ENCODE peak calls at places on chromosomes 5 and 9, in eight cellular contexts. T is tibial nerve, N is left ventricle myocardium inferior, R is endothelial cell of umbilical vein, D is sigmoid colon, M is AG09309, L is cardiac muscle cell, Z is dorsolateral prefrontal cortex. V is an unnamed sample.

GRCh38 chr5:65858316-65858715 is 68.1 kb upstream of the ERBIN start:
- DNase-seq in R (no peak), Z (no peak), L (peak; percentile 21), M (no peak), T (no peak), D (no peak), N (no peak), V (peak; percentile 64)

GRCh38 chr5:53323511-53323910 is 156.9 kb upstream of the FST start:
- DNase-seq in M (no peak), D (no peak), N (no peak), Z (no peak), L (no peak), R (no peak), T (no peak), V (peak; percentile 99)

GRCh38 chr5:67432601-67433000 is 236.0 kb upstream of the CD180 start:
- DNase-seq in Z (no peak), L (peak; percentile 6), N (no peak), T (no peak), M (no peak), R (no peak), D (no peak), V (no peak)

GRCh38 chr5:124679578-124680210 is 66.7 kb downstream of the ZNF608 start:
- DNase-seq in T (no peak), D (no peak), L (no peak), N (no peak), R (no peak), Z (no peak), M (no peak), V (no peak)

GRCh38 chr9:21761309-21761901 is 41.0 kb upstream of the MTAP start:
- DNase-seq in Z (no peak), T (no peak), M (no peak), N (no peak), R (no peak), D (no peak), L (no peak), V (no peak)

GRCh38 chr5:132203464-132203818 is 24.2 kb downstream of the P4HA2 start:
- DNase-seq in R (no peak), M (no peak), N (no peak), L (no peak), D (no peak), Z (no peak), T (no peak), V (no peak)

GRCh38 chr5:133846478-133847226 is 121.8 kb downstream of the C5orf15 start:
- DNase-seq in R (no peak), D (no peak), T (no peak), Z (no peak), N (no peak), M (no peak), L (no peak), V (no peak)

GRCh38 chr9:2526071-2526862 is 95.3 kb upstream of the VLDLR start:
- DNase-seq in R (no peak), L (peak; percentile 41), Z (no peak), T (no peak), M (no peak), N (no peak), D (no peak), V (no peak)

GRCh38 chr9:68779558-68780376 is 74.7 kb downstream of the PIP5K1B start:
- DNase-seq in N (peak; percentile 95), Z (peak; percentile 84), L (peak; percentile 97), T (peak; percentile 90), D (peak; percentile 97), R (peak; percentile 96), M (peak; percentile 72), V (peak; percentile 93)
- H3K4me3 ChIP-seq in N (peak overlapping the region; percentile 83), Z (peak overlapping the region; percentile 60), L (peak overlapping the region; percentile 88), T (peak overlapping the region; percentile 90), D (peak overlapping the region; percentile 77), R (peak overlapping the region; percentile 52), M (peak overlapping the region; percentile 74), V (peak overlapping the region; percentile 82)

GRCh38 chr9:113687107-113687679 is 188.9 kb upstream of the ZNF618 start:
- DNase-seq in N (no peak), L (no peak), Z (no peak), D (no peak), M (no peak), T (no peak), R (no peak), V (no peak)
- H3K4me3 ChIP-seq in N (peak overlapping the region; percentile 24), L (no peak overlapping the region), Z (no peak overlapping the region), D (no peak overlapping the region), M (no peak overlapping the region), T (no peak overlapping the region), R (no peak overlapping the region), V (no peak overlapping the region)

GRCh38 chr9:95012902-95013301 is 286.4 kb downstream of the AOPEP start:
- DNase-seq in Z (no peak), R (no peak), N (no peak), L (no peak), M (no peak), T (no peak), D (no peak), V (no peak)

GRCh38 chr9:95009459-95009858 is 283.0 kb downstream of the AOPEP start:
- DNase-seq in Z (no peak), N (no peak), L (no peak), T (no peak), R (peak; percentile 49), D (no peak), M (no peak), V (peak; percentile 32)

GRCh38 chr9:95012035-95012708 is 285.7 kb downstream of the AOPEP start:
- DNase-seq in N (no peak), M (no peak), Z (no peak), T (no peak), D (no peak), R (no peak), L (no peak), V (no peak)

GRCh38 chr9:95008151-95008771 is 281.8 kb downstream of the AOPEP start:
- DNase-seq in Z (no peak), L (no peak), T (no peak), N (no peak), R (peak; percentile 68), M (no peak), D (no peak), V (peak; percentile 60)

DNA sequence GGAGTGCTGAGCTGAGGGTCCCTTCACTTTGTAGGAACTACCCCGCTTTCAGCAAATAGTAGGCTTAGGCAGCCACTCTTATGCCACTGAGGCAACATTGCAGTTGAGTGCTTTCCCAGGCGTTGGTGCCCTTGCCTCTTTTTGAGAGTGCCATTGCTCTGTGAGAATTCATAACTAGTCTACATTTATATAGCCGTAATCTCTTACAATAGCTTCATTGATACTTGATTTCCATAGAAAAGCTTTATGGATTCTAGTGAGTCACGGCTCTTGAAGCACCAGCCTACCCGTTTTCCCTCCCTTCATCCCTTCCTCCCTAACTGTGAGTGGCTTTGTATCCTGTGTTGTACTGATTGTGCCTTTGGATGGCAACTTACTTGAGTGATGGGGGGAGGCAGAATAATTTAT is 283.9 kb downstream of the AOPEP start:
- DNase-seq in N (no peak), D (no peak), L (no peak), T (no peak), M (no peak), R (no peak), Z (no peak), V (no peak)
- H3K4me3 ChIP-seq in N (peak overlapping the region; percentile 85), D (no peak overlapping the region), L (no peak overlapping the region), T (no peak overlapping the region), M (no peak overlapping the region), R (no peak overlapping the region), Z (peak overlapping the region; percentile 1), V (no peak overlapping the region)

GRCh38 chr5:142820447-142820846 is 50.3 kb downstream of the ARHGAP26 start:
- DNase-seq in M (no peak), D (no peak), N (no peak), T (no peak), L (no peak), R (no peak), Z (no peak), V (no peak)

GRCh38 chr5:142823176-142823575 is 53.0 kb downstream of the ARHGAP26 start:
- DNase-seq in R (no peak), L (no peak), Z (no peak), T (no peak), D (no peak), N (no peak), M (no peak), V (no peak)

GRCh38 chr5:142821027-142821732 is 51.0 kb downstream of the ARHGAP26 start:
- DNase-seq in L (no peak), D (no peak), M (no peak), Z (no peak), R (no peak), N (no peak), T (no peak), V (no peak)

GRCh38 chr5:142819816-142820215 is 49.6 kb downstream of the ARHGAP26 start:
- DNase-seq in R (no peak), Z (no peak), N (no peak), L (peak; percentile 28), D (no peak), T (no peak), M (no peak), V (peak; percentile 43)

GRCh38 chr5:142821733-142822487 is 51.7 kb downstream of the ARHGAP26 start:
- DNase-seq in T (no peak), D (no peak), R (peak; percentile 77), M (peak; percentile 63), N (no peak), Z (no peak), L (peak; percentile 81), V (peak; percentile 92)
- H3K4me3 ChIP-seq in T (no peak overlapping the region), D (no peak overlapping the region), R (no peak overlapping the region), M (no peak overlapping the region), N (no peak overlapping the region), Z (no peak overlapping the region), L (no peak overlapping the region), V (no peak overlapping the region)

GRCh38 chr5:34866989-34867471 is 28.1 kb downstream of the TTC23L start:
- DNase-seq in L (peak; percentile 4), T (no peak), N (no peak), R (no peak), D (no peak), Z (no peak), M (no peak), V (no peak)
- H3K4me3 ChIP-seq in L (no peak overlapping the region), T (no peak overlapping the region), N (no peak overlapping the region), R (no peak overlapping the region), D (no peak overlapping the region), Z (no peak overlapping the region), M (no peak overlapping the region), V (no peak overlapping the region)

DNA sequence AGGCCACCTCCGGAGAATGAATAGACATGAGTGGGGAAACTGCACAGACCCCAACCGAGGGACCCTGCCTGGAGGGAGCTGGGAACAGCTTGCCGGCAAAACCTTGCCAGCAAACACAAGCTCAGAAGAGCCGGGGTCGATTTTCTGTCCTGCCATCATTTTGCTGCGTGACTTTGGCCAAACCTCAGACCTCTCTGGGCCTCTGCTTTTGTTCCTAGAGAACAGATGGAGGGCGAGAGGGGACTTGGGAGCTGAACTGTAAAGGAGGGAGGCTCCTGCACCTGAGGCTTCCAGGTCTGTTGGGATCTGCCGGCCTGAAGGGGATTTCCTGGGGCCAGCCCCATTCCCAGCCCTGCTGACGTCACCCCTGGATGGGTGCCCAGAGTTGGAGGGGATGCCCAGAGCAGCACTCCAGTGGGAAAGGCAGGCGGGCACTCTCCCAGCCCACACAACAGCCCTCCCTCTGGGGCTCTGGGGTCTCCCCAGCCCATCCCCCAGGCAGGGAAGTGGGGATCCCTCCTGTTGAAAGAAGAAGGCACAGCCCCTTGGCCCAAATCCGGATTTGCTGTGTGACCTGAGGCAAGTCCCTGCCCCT is 40.4 kb upstream of the SYNPO start:
- DNase-seq in M (no peak), D (peak; percentile 86), R (peak; percentile 93), L (peak; percentile 88), Z (no peak), N (peak; percentile 85), T (peak; percentile 45), V (peak; percentile 94)
- H3K4me3 ChIP-seq in M (no peak overlapping the region), D (no peak overlapping the region), R (no peak overlapping the region), L (no peak overlapping the region), Z (no peak overlapping the region), N (no peak overlapping the region), T (no peak overlapping the region), V (no peak overlapping the region)

V was measured in epithelial cell of esophagus.